ENCODE peak calls at places on chromosomes 11 and 22, in four cellular contexts. E is mucosa of descending colon, R is foreskin fibroblast, I is tibial artery. A is an unnamed sample.

GRCh38 chr11:122167100-122167499 is 51.1 kb upstream of the BLID start:
- DNase-seq in E (no peak), I (no peak), R (peak; percentile 71), A (no peak)

GRCh38 chr11:31809857-31810778 is 1.0 kb downstream of the PAX6 start:
- DNase-seq in R (peak; percentile 35), I (no peak), E (no peak), A (no peak)

GRCh38 chr11:36455658-36456111 is 54.4 kb downstream of the TRAF6 start:
- DNase-seq in R (peak; percentile 94), I (peak; percentile 98), E (peak; percentile 34), A (peak; percentile 87)

GRCh38 chr22:48835364-48835763 is 992.3 kb downstream of the BRD1 start:
- DNase-seq in R (no peak), I (no peak), E (no peak), A (no peak)

GRCh38 chr11:36257351-36257750 is 31.9 kb downstream of the COMMD9 start:
- DNase-seq in E (no peak), R (no peak), I (no peak), A (no peak)

GRCh38 chr22:26170112-26170492 is 840 bp downstream of the SEZ6L start:
- DNase-seq in R (no peak), I (no peak), E (no peak), A (no peak)

GRCh38 chr11:111162306-111162705 is 83.2 kb upstream of the POU2AF2 start:
- DNase-seq in R (peak; percentile 35), E (no peak), I (no peak), A (peak; percentile 1)

GRCh38 chr11:89177691-89178231 is at the start of gene TYR:
- DNase-seq in I (no peak), E (no peak), R (no peak), A (no peak)

GRCh38 chr22:49136041-49136815 is 691.4 kb downstream of the BRD1 start:
- DNase-seq in I (peak; percentile 49), E (no peak), R (no peak), A (no peak)

GRCh38 chr22:45150139-45150538 is 13.6 kb upstream of the NUP50 start:
- DNase-seq in I (no peak), R (peak; percentile 40), E (no peak), A (no peak)

GRCh38 chr11:73392108-73393010 is 16.2 kb downstream of the RELT start:
- DNase-seq in R (no peak), I (no peak), E (no peak), A (no peak)

GRCh38 chr11:91742155-91742554 is 482.5 kb upstream of the FAT3 start:
- DNase-seq in R (no peak), I (no peak), E (no peak), A (no peak)

GRCh38 chr11:76617553-76618265 is 52.8 kb downstream of the LRRC32 start:
- DNase-seq in R (peak; percentile 60), I (peak; percentile 74), E (no peak), A (no peak)

GRCh38 chr11:34146866-34147265 is 41.4 kb downstream of the NAT10 start:
- DNase-seq in E (no peak), R (no peak), I (no peak), A (no peak)

GRCh38 chr11:77710358-77710757 is 72.8 kb upstream of the CLNS1A start:
- DNase-seq in R (no peak), I (no peak), E (no peak), A (peak; percentile 1)

GRCh38 chr11:20158597-20159257 is 1.5 kb downstream of the DBX1 start:
- DNase-seq in I (no peak), E (peak; percentile 72), R (peak; percentile 45), A (peak; percentile 3)

GRCh38 chr11:12100886-12101285 is 9.5 kb upstream of the MICAL2 start:
- DNase-seq in E (no peak), R (no peak), I (peak; percentile 77), A (no peak)

GRCh38 chr22:38830845-38831108 is 13.1 kb downstream of the NPTXR start:
- DNase-seq in E (no peak), R (no peak), I (no peak), A (no peak)

GRCh38 chr11:120900642-120901041 is 123.3 kb upstream of the TBCEL start:
- DNase-seq in E (no peak), R (no peak), I (no peak), A (no peak)

GRCh38 chr22:18119409-18120110 is 9.0 kb downstream of the TUBA8 start:
- DNase-seq in R (no peak), I (no peak), E (no peak), A (no peak)

GRCh38 chr11:69684651-69685050 is 9.5 kb upstream of the LTO1 start:
- DNase-seq in R (no peak), E (no peak), I (peak; percentile 51), A (no peak)

GRCh38 chr11:64058494-64058893 is 22.8 kb downstream of the FLRT1 start:
- DNase-seq in I (no peak), E (no peak), R (no peak), A (no peak)

GRCh38 chr22:32336185-32336603 is 21.5 kb upstream of the RFPL3 start:
- DNase-seq in I (no peak), R (no peak), E (no peak), A (no peak)

GRCh38 chr22:49188591-49188990 is 639.1 kb downstream of the BRD1 start:
- DNase-seq in E (no peak), R (no peak), I (no peak), A (no peak)

GRCh38 chr11:57567210-57567511 is 311 bp downstream of the UBE2L6 start:
- DNase-seq in R (peak; percentile 23), E (peak; percentile 41), I (no peak), A (no peak)

GRCh38 chr11:60972182-60973030 is 926 bp downstream of the CD6 start:
- DNase-seq in E (no peak), I (no peak), R (no peak), A (no peak)
- H3K4me3 ChIP-seq in E (no peak overlapping the region), I (no peak overlapping the region), R (no peak overlapping the region), A (no peak overlapping the region)

GRCh38 chr11:47216141-47216798 is 1.5 kb downstream of the DDB2 start:
- DNase-seq in I (peak; percentile 78), R (peak; percentile 81), E (peak; percentile 78), A (no peak)
- TF ChIP-seq CTCF in I (no peak), R (no peak), E (no peak), A (no peak)

GRCh38 chr11:46382644-46383403 is 1.4 kb downstream of the MDK start:
- DNase-seq in E (no peak), R (no peak), I (no peak), A (no peak)

GRCh38 chr11:46381836-46382643 is 571 bp downstream of the MDK start:
- DNase-seq in I (no peak), R (no peak), E (no peak), A (no peak)

GRCh38 chr11:46385169-46386004 is 3.9 kb downstream of the MDK start:
- DNase-seq in E (no peak), I (no peak), R (no peak), A (no peak)

GRCh38 chr11:46383974-46384701 is 2.7 kb downstream of the MDK start:
- DNase-seq in E (peak; percentile 67), R (no peak), I (no peak), A (no peak)

DNA sequence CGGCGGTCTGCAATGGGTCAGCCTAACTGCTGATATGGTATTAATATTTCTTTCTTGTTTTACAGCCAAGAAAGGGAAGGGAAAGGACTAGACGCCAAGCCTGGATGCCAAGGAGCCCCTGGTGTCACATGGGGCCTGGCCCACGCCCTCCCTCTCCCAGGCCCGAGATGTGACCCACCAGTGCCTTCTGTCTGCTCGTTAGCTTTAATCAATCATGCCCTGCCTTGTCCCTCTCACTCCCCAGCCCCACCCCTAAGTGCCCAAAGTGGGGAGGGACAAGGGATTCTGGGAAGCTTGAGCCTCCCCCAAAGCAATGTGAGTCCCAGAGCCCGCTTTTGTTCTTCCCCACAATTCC is 1.9 kb downstream of the MDK start:
- DNase-seq in I (no peak), R (no peak), E (no peak), A (no peak)
- H3K4me3 ChIP-seq in I (no peak overlapping the region), R (no peak overlapping the region), E (no peak overlapping the region), A (no peak overlapping the region)

GRCh38 chr11:131070365-131070764 is 154.1 kb upstream of the SNX19 start:
- DNase-seq in E (no peak), R (no peak), I (no peak), A (no peak)
- TF ChIP-seq CTCF in E (no peak), R (no peak), I (no peak), A (no peak)

DNA sequence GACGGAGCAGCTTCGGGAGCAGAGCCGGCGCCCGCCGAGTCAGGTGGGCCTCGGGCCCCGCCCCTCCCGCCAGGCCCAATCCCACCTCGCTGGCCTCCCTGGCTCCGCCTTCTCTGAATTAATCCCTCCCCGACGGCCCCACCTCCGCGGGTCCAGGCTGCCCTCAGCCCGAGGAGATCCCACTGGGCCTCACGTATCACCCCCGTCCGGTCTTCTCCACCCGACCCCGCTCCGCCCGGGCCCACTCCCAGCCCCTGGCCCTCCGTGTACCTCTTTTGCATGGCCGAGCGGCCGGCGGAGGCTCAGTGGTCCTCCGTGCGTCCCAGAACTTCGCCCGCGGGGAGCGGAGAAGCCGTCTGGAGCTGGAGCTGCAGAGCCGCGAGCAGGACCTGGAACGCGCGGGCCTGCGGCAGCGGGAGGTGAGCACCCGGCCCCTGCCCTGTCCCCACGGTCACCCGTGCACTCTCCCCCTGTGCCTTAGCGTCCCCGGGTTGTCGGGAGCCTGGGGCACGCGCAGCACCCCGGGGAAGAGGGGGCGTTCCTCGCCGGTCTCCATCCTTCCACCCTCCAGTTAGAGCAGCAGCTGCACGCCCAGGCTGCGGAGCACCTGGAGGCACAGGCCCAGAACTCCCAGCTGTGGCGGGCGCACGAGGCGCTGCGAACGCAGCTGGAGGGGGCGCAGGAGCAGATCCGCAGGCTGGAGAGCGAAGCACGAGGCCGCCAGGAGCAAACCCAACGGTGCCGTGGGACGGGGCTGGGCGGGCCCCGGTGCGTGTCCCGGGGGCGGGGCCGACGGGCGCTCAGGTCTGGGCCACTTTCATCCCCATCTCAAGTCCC is 2.2 kb upstream of the CD151 start:
- DNase-seq in I (peak; percentile 91), R (peak; percentile 67), E (peak; percentile 79), A (no peak)
- H3K4me3 ChIP-seq in I (peak overlapping the region; percentile 41), R (peak overlapping the region; percentile 26), E (no peak overlapping the region), A (peak overlapping the region; percentile 34)

DNA sequence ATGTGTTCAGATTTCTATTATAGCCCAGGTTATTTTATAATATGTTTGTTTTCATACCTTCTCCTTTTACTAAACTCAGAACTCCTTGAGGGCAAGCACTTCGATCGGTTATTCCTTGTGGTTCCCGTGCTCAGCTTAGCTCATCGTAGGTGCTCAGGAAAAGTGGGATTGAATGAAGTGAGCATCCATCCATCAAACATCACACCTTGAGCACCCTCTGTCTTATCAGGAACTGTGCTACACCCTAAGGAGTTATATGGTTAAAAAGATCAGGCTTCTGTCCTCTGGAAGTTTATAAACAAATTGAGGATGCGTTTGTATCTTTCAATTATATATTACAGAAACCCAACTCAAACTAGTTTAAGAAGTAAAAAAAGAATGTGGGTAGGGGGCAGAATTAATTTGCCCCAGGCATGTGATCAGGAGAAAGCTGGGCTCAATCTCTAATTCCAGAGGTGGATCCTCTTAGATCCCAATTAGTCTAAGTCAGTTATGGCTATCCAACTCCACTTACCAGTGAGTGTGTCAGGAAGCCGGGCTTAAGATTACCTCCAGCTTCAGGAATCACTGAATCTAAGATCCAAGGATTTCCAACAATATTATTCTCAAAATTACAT is 59.9 kb upstream of the RRAS2 start:
- DNase-seq in E (peak; percentile 55), I (no peak), R (no peak), A (no peak)
- TF ChIP-seq CTCF in E (peak; percentile 36), I (no peak), R (peak; percentile 23), A (peak; percentile 40)

GRCh38 chr11:129778877-129779276 is 36.8 kb upstream of the TMEM45B start:
- DNase-seq in E (no peak), I (no peak), R (no peak), A (no peak)

GRCh38 chr11:129779342-129779741 is 36.3 kb upstream of the TMEM45B start:
- DNase-seq in E (no peak), R (no peak), I (no peak), A (no peak)
- H3K4me3 ChIP-seq in E (no peak overlapping the region), R (no peak overlapping the region), I (no peak overlapping the region), A (no peak overlapping the region)

GRCh38 chr11:26931881-26932280 is 62.0 kb upstream of the FIBIN start:
- DNase-seq in I (no peak), R (no peak), E (no peak), A (no peak)
- TF ChIP-seq CTCF in I (no peak), R (no peak), E (no peak), A (no peak)